ENCODE peak calls at places on chromosomes 12 and 14, in seven cellular contexts. F is SW 1271; T is hypothalamus; M is astrocyte of the spinal cord; S is endothelial cell of umbilical vein; I is stimulated activated CD8-positive, alpha-beta memory T cell treated with anti-CD3 and anti-CD28 coated beads, Interleukin-4, amount 100 ng/mL, for 4 hours; B is LoVo. G is an unnamed sample.

GRCh38 chr12:95718001-95718400 is 72.6 kb downstream of the NTN4 start:
- DNase-seq in F (no peak), T (no peak), M (no peak), S (peak; percentile 73), I (no peak), B (no peak), G (peak; percentile 28)

GRCh38 chr12:49043856-49044258 is 16.7 kb downstream of the KMT2D start:
- DNase-seq in F (peak; percentile 34), T (no peak), M (peak; percentile 20), S (peak; percentile 39), I (peak; percentile 40), B (no peak), G (peak; percentile 78)

GRCh38 chr14:64698899-64699298 is 5.3 kb upstream of the PLEKHG3 start:
- DNase-seq in F (no peak), T (no peak), M (no peak), S (no peak), I (no peak), B (peak; percentile 89), G (no peak)

GRCh38 chr14:99559286-99559990 is 44.6 kb downstream of the CCDC85C start:
- DNase-seq in F (no peak), T (no peak), M (peak; percentile 53), S (no peak), I (no peak), B (no peak), G (no peak)

GRCh38 chr12:118526255-118527095 is 150.1 kb downstream of the SUDS3 start:
- DNase-seq in F (no peak), T (no peak), M (no peak), S (no peak), I (no peak), B (no peak), G (no peak)

GRCh38 chr12:97637770-97638169 is 175.2 kb downstream of the RMST start:
- DNase-seq in F (no peak), T (no peak), M (peak; percentile 13), S (no peak), I (no peak), B (no peak), G (no peak)

GRCh38 chr12:53505086-53505485 is 2.2 kb downstream of the NPFF start:
- DNase-seq in F (no peak), T (no peak), M (peak; percentile 46), S (no peak), I (no peak), B (no peak), G (no peak)

GRCh38 chr12:509494-509893 is 49.8 kb downstream of the B4GALNT3 start:
- DNase-seq in F (peak; percentile 67), T (no peak), M (peak; percentile 10), S (peak; percentile 67), I (no peak), B (peak; percentile 32), G (peak; percentile 87)

GRCh38 chr14:91149462-91149861 is 35.6 kb downstream of the DGLUCY start:
- DNase-seq in F (no peak), T (no peak), M (peak; percentile 99), S (peak; percentile 91), I (no peak), B (peak; percentile 47), G (peak; percentile 78)

GRCh38 chr12:27549801-27550652 is 26.0 kb downstream of the PPFIBP1 start:
- DNase-seq in F (peak; percentile 98), T (no peak), M (peak; percentile 96), S (peak; percentile 89), I (no peak), B (peak; percentile 94), G (peak; percentile 89)

G was measured in dermis blood vessel endothelial cell.